ENCODE peak calls at places on chromosomes 3 and 15, in seven cellular contexts. D, R, P, W, X, F and K are unnamed samples.
A peak's percentile ranks its signal among the peaks of the same experiment; 100 is the strongest.

GRCh38 chr3:189685854-189686253 is 54.7 kb downstream of the TP63 start:
- DNase-seq in D (no peak), R (peak; percentile 97), P (no peak), W (no peak), X (peak; percentile 39), F (no peak), K (no peak)

GRCh38 chr3:78076379-78076778 is 1036.5 kb downstream of the ROBO2 start:
- DNase-seq in D (no peak), R (no peak), P (no peak), W (no peak), X (no peak), F (no peak), K (no peak)

GRCh38 chr3:66598168-66598567 is 97.3 kb upstream of the LRIG1 start:
- DNase-seq in D (no peak), R (no peak), P (peak; percentile 1), W (no peak), X (no peak), F (no peak), K (no peak)

GRCh38 chr3:185797108-185797881 is 27.5 kb downstream of the IGF2BP2 start:
- DNase-seq in D (no peak), R (no peak), P (no peak), W (no peak), X (peak; percentile 31), F (no peak), K (no peak)

GRCh38 chr15:25242166-25242879 is 196.5 kb downstream of the UBE3A start:
- DNase-seq in D (no peak), R (no peak), P (no peak), W (no peak), X (no peak), F (no peak), K (no peak)

GRCh38 chr3:46007280-46007679 is 11.7 kb upstream of the FYCO1 start:
- DNase-seq in D (no peak), R (no peak), P (no peak), W (no peak), X (no peak), F (no peak), K (no peak)

GRCh38 chr3:194086251-194087075 is 49.5 kb upstream of the HES1 start:
- DNase-seq in D (no peak), R (no peak), P (peak; percentile 80), W (no peak), X (no peak), F (no peak), K (no peak)

GRCh38 chr3:14876942-14877341 is 58.2 kb downstream of the FGD5 start:
- DNase-seq in D (no peak), R (peak; percentile 28), P (no peak), W (no peak), X (no peak), F (no peak), K (no peak)

GRCh38 chr3:129622933-129623332 is 16.5 kb upstream of the PLXND1 start:
- DNase-seq in D (no peak), R (no peak), P (no peak), W (no peak), X (no peak), F (no peak), K (no peak)

GRCh38 chr15:40995656-40996055 is 42.4 kb downstream of the CHAC1 start:
- DNase-seq in D (no peak), R (no peak), P (no peak), W (no peak), X (no peak), F (no peak), K (no peak)

GRCh38 chr3:41120461-41120860 is 78.8 kb upstream of the CTNNB1 start:
- DNase-seq in D (no peak), R (no peak), P (no peak), W (no peak), X (no peak), F (no peak), K (no peak)

GRCh38 chr3:128845695-128846491 is 33.5 kb upstream of the ACAD9 start:
- DNase-seq in D (no peak), R (no peak), P (peak; percentile 91), W (peak; percentile 65), X (no peak), F (peak; percentile 76), K (peak; percentile 94)

GRCh38 chr3:192896208-192896607 is 21.4 kb downstream of the MB21D2 start:
- DNase-seq in D (no peak), R (no peak), P (no peak), W (no peak), X (no peak), F (no peak), K (no peak)

GRCh38 chr3:95407709-95408463 is 1345.0 kb downstream of the NSUN3 start:
- DNase-seq in D (no peak), R (no peak), P (no peak), W (no peak), X (no peak), F (no peak), K (no peak)

GRCh38 chr3:122977645-122978466 is 49.7 kb downstream of the SEMA5B start:
- DNase-seq in D (no peak), R (peak; percentile 61), P (peak; percentile 97), W (no peak), X (peak; percentile 98), F (no peak), K (no peak)

GRCh38 chr15:80615783-80616391 is 79.2 kb upstream of the ABHD17C start:
- DNase-seq in D (no peak), R (peak; percentile 7), P (peak; percentile 74), W (no peak), X (no peak), F (no peak), K (peak; percentile 45)

GRCh38 chr15:80596521-80596976 is 98.6 kb upstream of the ABHD17C start:
- DNase-seq in D (no peak), R (peak; percentile 85), P (no peak), W (no peak), X (peak; percentile 31), F (no peak), K (no peak)

GRCh38 chr3:10933958-10934481 is 58.5 kb upstream of the SLC6A1 start:
- DNase-seq in D (no peak), R (peak; percentile 85), P (no peak), W (no peak), X (no peak), F (no peak), K (no peak)